ENCODE peak calls at places on chromosomes 3 and 15, in five cellular contexts. Y, S, D, Z and U are unnamed samples.

GRCh38 chr3:118636841-118637240 is 397.8 kb downstream of the IGSF11 start:
- DNase-seq in D (no peak), Z (no peak), S (no peak), Y (no peak), U (no peak)

GRCh38 chr3:194808709-194809108 is 123.0 kb downstream of the FAM43A start:
- DNase-seq in Y (no peak), S (peak; percentile 13), D (no peak), Z (no peak), U (no peak)

GRCh38 chr3:87006844-87007439 is 16.0 kb upstream of the VGLL3 start:
- DNase-seq in S (no peak), Y (no peak), D (no peak), Z (no peak), U (no peak)

GRCh38 chr3:155362808-155363689 is 69.6 kb upstream of the STRIT1 start:
- DNase-seq in Y (no peak), D (no peak), Z (no peak), S (no peak), U (no peak)

GRCh38 chr15:60605879-60606304 is 127.0 kb upstream of the ICE2 start:
- DNase-seq in D (no peak), S (no peak), Z (no peak), Y (peak; percentile 26), U (no peak)

GRCh38 chr3:133393204-133393603 is 6.7 kb upstream of the BFSP2 start:
- DNase-seq in S (no peak), Z (peak; percentile 78), Y (no peak), D (no peak), U (no peak)

GRCh38 chr3:145058483-145058882 is 1086.9 kb downstream of the DIPK2A start:
- DNase-seq in S (no peak), Z (no peak), Y (no peak), D (no peak), U (no peak)

GRCh38 chr3:72938471-72939265 is 50.8 kb downstream of the GXYLT2 start:
- DNase-seq in D (peak; percentile 90), S (peak; percentile 70), Y (peak; percentile 64), Z (peak; percentile 36), U (peak; percentile 71)

GRCh38 chr3:193794002-193794835 is 201.2 kb downstream of the OPA1 start:
- DNase-seq in S (no peak), D (no peak), Y (no peak), Z (no peak), U (no peak)

GRCh38 chr3:39577541-39577940 is 110.1 kb downstream of the MOBP start:
- DNase-seq in D (no peak), S (no peak), Z (no peak), Y (no peak), U (no peak)

GRCh38 chr3:51559266-51559907 is 20.9 kb downstream of the RAD54L2 start:
- DNase-seq in Y (no peak), Z (no peak), S (no peak), D (peak; percentile 43), U (peak; percentile 60)

GRCh38 chr3:5875056-5875455 is 687.5 kb downstream of the EDEM1 start:
- DNase-seq in D (no peak), Z (no peak), S (no peak), Y (no peak), U (no peak)

GRCh38 chr15:71114066-71114680 is 1.1 kb upstream of the THSD4 start:
- DNase-seq in Z (no peak), D (no peak), Y (no peak), S (no peak), U (no peak)

GRCh38 chr3:50392101-50392715 is 32.9 kb upstream of the TMEM115 start:
- DNase-seq in Y (peak; percentile 59), Z (peak; percentile 42), S (no peak), D (no peak), U (no peak)

GRCh38 chr3:146380052-146380451 is 89.3 kb downstream of the PLSCR2 start:
- DNase-seq in D (no peak), Y (no peak), S (no peak), Z (no peak), U (no peak)

GRCh38 chr15:34437687-34438086 is at the start of gene GOLGA8A:
- DNase-seq in Z (no peak), S (no peak), D (peak; percentile 26), Y (peak; percentile 65), U (peak; percentile 83)

GRCh38 chr15:73341886-73342600 is 26.7 kb downstream of the HCN4 start:
- DNase-seq in Z (peak; percentile 28), Y (no peak), D (no peak), S (no peak), U (no peak)

GRCh38 chr15:34853001-34853758 is 57.8 kb upstream of the ACTC1 start:
- DNase-seq in D (no peak), Y (no peak), S (no peak), Z (no peak), U (no peak)

GRCh38 chr3:69200384-69201068 is 78.1 kb upstream of the LMOD3 start:
- DNase-seq in Z (peak; percentile 45), S (no peak), D (peak; percentile 33), Y (peak; percentile 66), U (no peak)

GRCh38 chr3:112642912-112643506 is 2.1 kb upstream of the CCDC80 start:
- DNase-seq in S (peak; percentile 88), Y (peak; percentile 82), D (peak; percentile 92), Z (peak; percentile 74), U (peak; percentile 87)

GRCh38 chr15:68617001-68617400 is 38.2 kb downstream of the CORO2B start:
- DNase-seq in D (no peak), Y (no peak), Z (no peak), S (no peak), U (peak; percentile 47)

GRCh38 chr3:155026999-155027591 is 53.0 kb upstream of the MME start:
- DNase-seq in Y (no peak), Z (no peak), D (no peak), S (no peak), U (no peak)

GRCh38 chr15:52567886-52568568 is 803 bp downstream of the ARPP19 start:
- DNase-seq in Z (peak; percentile 42), S (peak; percentile 35), D (no peak), Y (peak; percentile 61), U (no peak)

GRCh38 chr15:37133619-37134018 is 33.3 kb upstream of the MEIS2 start:
- DNase-seq in D (no peak), S (no peak), Z (no peak), Y (no peak), U (no peak)

GRCh38 chr15:39127925-39128617 is 452.8 kb upstream of the THBS1 start:
- DNase-seq in Y (peak; percentile 23), Z (no peak), D (no peak), S (peak; percentile 80), U (no peak)

GRCh38 chr3:20857636-20858035 is 671.6 kb upstream of the SGO1 start:
- DNase-seq in Z (no peak), S (no peak), D (no peak), Y (no peak), U (no peak)

GRCh38 chr3:188631291-188632010 is 477.5 kb downstream of the LPP start:
- DNase-seq in D (no peak), S (no peak), Y (no peak), Z (no peak), U (no peak)

GRCh38 chr3:49161808-49162530 is 4.2 kb downstream of the CCDC71 start:
- DNase-seq in D (no peak), Y (no peak), Z (no peak), S (no peak), U (no peak)

GRCh38 chr3:150117076-150117475 is 146.4 kb upstream of the PFN2 start:
- DNase-seq in S (no peak), Y (no peak), D (no peak), Z (no peak), U (no peak)

GRCh38 chr3:188491276-188491687 is 337.3 kb downstream of the LPP start:
- DNase-seq in D (no peak), Z (no peak), Y (no peak), S (no peak), U (no peak)

GRCh38 chr3:50264389-50264963 is 4.5 kb upstream of the SEMA3B start:
- DNase-seq in Y (peak; percentile 85), Z (peak; percentile 93), D (peak; percentile 95), S (peak; percentile 48), U (peak; percentile 93)

GRCh38 chr3:102745881-102746280 is 311.1 kb downstream of the ZPLD1 start:
- DNase-seq in Z (no peak), Y (no peak), D (no peak), S (no peak), U (no peak)

GRCh38 chr15:78131295-78132021 is at the start of gene CIB2:
- DNase-seq in Z (peak; percentile 46), D (peak; percentile 65), Y (peak; percentile 77), S (peak; percentile 92), U (peak; percentile 83)
- TF ChIP-seq POLR2A in Z (no peak), D (no peak), Y (peak; percentile 68), S (peak; percentile 74), U (peak; percentile 35)

GRCh38 chr15:42921049-42921731 is 612 bp upstream of the TTBK2 start:
- DNase-seq in Y (peak; percentile 19), S (no peak), D (peak; percentile 42), Z (peak; percentile 26), U (peak; percentile 64)
- H3K27ac ChIP-seq in Y (no peak overlapping the region), S (peak overlapping the region; percentile 79), D (peak overlapping the region; percentile 78), Z (peak overlapping the region; percentile 94), U (peak overlapping the region; percentile 60)

GRCh38 chr3:76652524-76652923 is 387.4 kb upstream of the ROBO2 start:
- DNase-seq in Z (no peak), D (no peak), S (no peak), Y (no peak), U (no peak)

GRCh38 chr3:76643620-76644019 is 396.3 kb upstream of the ROBO2 start:
- DNase-seq in Y (no peak), Z (no peak), S (no peak), D (no peak), U (no peak)

GRCh38 chr3:76645724-76646123 is 394.2 kb upstream of the ROBO2 start:
- DNase-seq in S (no peak), Z (no peak), Y (no peak), D (no peak), U (no peak)

GRCh38 chr3:76651784-76652183 is 388.1 kb upstream of the ROBO2 start:
- DNase-seq in Y (no peak), S (no peak), D (no peak), Z (no peak), U (no peak)

GRCh38 chr3:76646921-76647562 is 392.9 kb upstream of the ROBO2 start:
- DNase-seq in S (no peak), D (no peak), Y (no peak), Z (no peak), U (no peak)
- TF ChIP-seq CTCF in S (no peak), D (no peak), Y (no peak), Z (no peak), U (no peak)

DNA sequence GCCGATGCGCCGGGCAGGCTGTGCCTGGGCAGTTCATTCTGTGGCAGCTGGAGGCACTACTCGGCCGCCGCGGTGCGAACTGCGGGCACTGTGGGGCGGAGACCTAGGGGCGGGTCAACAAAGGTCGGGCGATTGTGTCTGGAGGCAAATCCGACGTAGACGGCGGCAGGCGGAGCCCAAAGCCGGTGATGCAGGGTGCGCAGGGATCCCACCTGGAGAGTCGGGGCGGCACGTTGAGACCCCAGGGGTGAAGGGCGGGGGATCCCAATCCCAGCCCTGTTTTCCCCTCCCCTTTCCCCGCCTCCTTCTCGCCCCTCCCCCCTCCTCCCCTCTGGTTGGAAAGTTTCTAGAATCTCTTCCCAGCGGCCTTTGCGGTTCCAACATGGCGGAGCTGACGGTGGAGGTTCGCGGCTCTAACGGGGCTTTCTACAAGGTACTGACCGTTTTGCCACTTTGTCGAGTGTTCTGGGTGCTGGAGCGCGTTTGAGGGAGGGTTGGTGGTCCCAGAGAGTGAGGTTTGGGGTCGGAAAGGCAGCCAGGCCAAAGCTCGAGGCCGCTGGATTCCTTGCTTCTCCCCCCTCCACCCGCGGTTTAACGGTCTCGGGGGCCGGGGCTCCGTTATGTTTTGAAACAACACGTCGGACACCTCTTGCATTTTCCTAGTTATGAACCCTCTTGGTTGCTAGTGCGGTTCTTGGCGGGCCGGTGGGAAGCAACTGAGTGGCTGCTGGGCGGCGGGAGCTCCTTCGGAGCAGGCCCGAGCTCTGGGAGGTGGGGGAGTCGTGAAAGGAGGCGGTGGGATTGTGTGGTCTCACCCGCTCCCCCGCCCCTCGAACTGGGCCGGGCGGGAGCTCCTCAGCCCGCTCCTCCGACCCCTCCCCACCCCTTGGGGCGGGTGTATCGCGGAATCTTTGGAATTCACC is at the start of gene FXR1:
- DNase-seq in Y (peak; percentile 92), D (peak; percentile 84), S (peak; percentile 78), Z (peak; percentile 85), U (peak; percentile 84)
- TF ChIP-seq POLR2A in Y (peak; percentile 78), D (peak; percentile 79), S (peak; percentile 53), Z (peak; percentile 19), U (peak; percentile 55)